ENCODE peak calls at places on chromosomes 16 and 17, in seven cellular contexts. One of them, this sample, is unnamed.

GRCh38 chr16:79902351-79902750 is 301.8 kb upstream of the MAF start:
- DNase-seq in left ventricle myocardium inferior: no peak
- DNase-seq in HAP-1: no peak
- DNase-seq in AG10803: no peak
- DNase-seq in PC-3: no peak
- DNase-seq in stomach: no peak
- DNase-seq in dorsolateral prefrontal cortex: no peak
- DNase-seq in this sample: no peak

GRCh38 chr16:19478505-19478904 is 43.4 kb downstream of the GDE1 start:
- DNase-seq in stomach: no peak
- DNase-seq in dorsolateral prefrontal cortex: no peak
- DNase-seq in AG10803: no peak
- DNase-seq in HAP-1: no peak
- DNase-seq in PC-3: no peak
- DNase-seq in left ventricle myocardium inferior: no peak
- DNase-seq in this sample: no peak

GRCh38 chr16:21302454-21302853 is 24.4 kb upstream of the CRYM start:
- DNase-seq in HAP-1: no peak
- DNase-seq in left ventricle myocardium inferior: no peak
- DNase-seq in stomach: no peak
- DNase-seq in dorsolateral prefrontal cortex: no peak
- DNase-seq in AG10803: peak
- DNase-seq in PC-3: no peak
- DNase-seq in this sample: peak

GRCh38 chr17:58491510-58492045 is 3.4 kb upstream of the HSF5 start:
- DNase-seq in AG10803: no peak
- DNase-seq in PC-3: peak
- DNase-seq in left ventricle myocardium inferior: no peak
- DNase-seq in dorsolateral prefrontal cortex: no peak
- DNase-seq in HAP-1: no peak
- DNase-seq in stomach: no peak
- DNase-seq in this sample: peak

GRCh38 chr17:2594657-2595085 is 1.2 kb downstream of the PAFAH1B1 start:
- DNase-seq in left ventricle myocardium inferior: no peak
- DNase-seq in AG10803: no peak
- DNase-seq in dorsolateral prefrontal cortex: no peak
- DNase-seq in HAP-1: peak
- DNase-seq in PC-3: no peak
- DNase-seq in stomach: no peak
- DNase-seq in this sample: no peak

GRCh38 chr17:65662166-65662565 is 100.7 kb upstream of the AXIN2 start:
- DNase-seq in HAP-1: no peak
- DNase-seq in AG10803: peak
- DNase-seq in PC-3: no peak
- DNase-seq in stomach: no peak
- DNase-seq in dorsolateral prefrontal cortex: no peak
- DNase-seq in left ventricle myocardium inferior: no peak
- DNase-seq in this sample: no peak

GRCh38 chr16:57045694-57046381 is 46.5 kb upstream of the CPNE2 start:
- DNase-seq in stomach: peak
- DNase-seq in left ventricle myocardium inferior: peak
- DNase-seq in PC-3: peak
- DNase-seq in dorsolateral prefrontal cortex: peak
- DNase-seq in AG10803: peak
- DNase-seq in HAP-1: peak
- DNase-seq in this sample: peak

GRCh38 chr16:47197536-47198179 is 53.9 kb upstream of the NETO2 start:
- DNase-seq in dorsolateral prefrontal cortex: no peak
- DNase-seq in left ventricle myocardium inferior: peak
- DNase-seq in HAP-1: no peak
- DNase-seq in stomach: no peak
- DNase-seq in AG10803: peak
- DNase-seq in PC-3: no peak
- DNase-seq in this sample: no peak

GRCh38 chr17:43599835-43600234 is 53.7 kb upstream of the ETV4 start:
- DNase-seq in PC-3: peak
- DNase-seq in HAP-1: no peak
- DNase-seq in left ventricle myocardium inferior: no peak
- DNase-seq in dorsolateral prefrontal cortex: no peak
- DNase-seq in AG10803: peak
- DNase-seq in stomach: no peak
- DNase-seq in this sample: peak

GRCh38 chr17:71632328-71632727 is 488.5 kb upstream of the SOX9 start:
- DNase-seq in left ventricle myocardium inferior: no peak
- DNase-seq in PC-3: peak
- DNase-seq in stomach: no peak
- DNase-seq in AG10803: peak
- DNase-seq in HAP-1: no peak
- DNase-seq in dorsolateral prefrontal cortex: no peak
- DNase-seq in this sample: peak

GRCh38 chr16:12920739-12921138 is 19.3 kb downstream of the SHISA9 start:
- DNase-seq in HAP-1: no peak
- DNase-seq in PC-3: no peak
- DNase-seq in left ventricle myocardium inferior: no peak
- DNase-seq in AG10803: no peak
- DNase-seq in stomach: no peak
- DNase-seq in dorsolateral prefrontal cortex: no peak
- DNase-seq in this sample: no peak

GRCh38 chr17:28271431-28271830 is 47.6 kb upstream of the TMEM97 start:
- DNase-seq in PC-3: no peak
- DNase-seq in AG10803: no peak
- DNase-seq in stomach: no peak
- DNase-seq in dorsolateral prefrontal cortex: no peak
- DNase-seq in left ventricle myocardium inferior: no peak
- DNase-seq in HAP-1: no peak
- DNase-seq in this sample: no peak

GRCh38 chr16:23082161-23082788 is 67.0 kb downstream of the USP31 start:
- DNase-seq in dorsolateral prefrontal cortex: no peak
- DNase-seq in HAP-1: no peak
- DNase-seq in stomach: no peak
- DNase-seq in left ventricle myocardium inferior: no peak
- DNase-seq in PC-3: no peak
- DNase-seq in AG10803: peak
- DNase-seq in this sample: peak

GRCh38 chr16:49986351-49987124 is 38.5 kb upstream of the CNEP1R1 start:
- DNase-seq in dorsolateral prefrontal cortex: no peak
- DNase-seq in PC-3: peak
- DNase-seq in AG10803: peak
- DNase-seq in stomach: peak
- DNase-seq in HAP-1: peak
- DNase-seq in left ventricle myocardium inferior: no peak
- DNase-seq in this sample: no peak

GRCh38 chr17:31319253-31319661 is 2.2 kb downstream of the EVI2A start:
- DNase-seq in left ventricle myocardium inferior: no peak
- DNase-seq in HAP-1: no peak
- DNase-seq in stomach: no peak
- DNase-seq in AG10803: no peak
- DNase-seq in dorsolateral prefrontal cortex: no peak
- DNase-seq in PC-3: no peak
- DNase-seq in this sample: no peak

GRCh38 chr17:3043737-3044365 is 19.6 kb downstream of the OR1D5 start:
- DNase-seq in PC-3: no peak
- DNase-seq in HAP-1: peak
- DNase-seq in stomach: no peak
- DNase-seq in left ventricle myocardium inferior: no peak
- DNase-seq in AG10803: no peak
- DNase-seq in dorsolateral prefrontal cortex: no peak
- DNase-seq in this sample: no peak

GRCh38 chr17:82492647-82493516 is 26.6 kb upstream of the FOXK2 start:
- DNase-seq in dorsolateral prefrontal cortex: no peak
- DNase-seq in HAP-1: no peak
- DNase-seq in AG10803: peak
- DNase-seq in left ventricle myocardium inferior: no peak
- DNase-seq in PC-3: peak
- DNase-seq in stomach: no peak
- DNase-seq in this sample: peak

GRCh38 chr16:12191102-12191501 is 214.6 kb downstream of the SNX29 start:
- DNase-seq in HAP-1: no peak
- DNase-seq in stomach: no peak
- DNase-seq in PC-3: no peak
- DNase-seq in dorsolateral prefrontal cortex: no peak
- DNase-seq in left ventricle myocardium inferior: no peak
- DNase-seq in AG10803: no peak
- DNase-seq in this sample: no peak

GRCh38 chr17:57644311-57644710 is 100.8 kb downstream of the CCDC182 start:
- DNase-seq in left ventricle myocardium inferior: no peak
- DNase-seq in PC-3: no peak
- DNase-seq in stomach: no peak
- DNase-seq in AG10803: no peak
- DNase-seq in HAP-1: no peak
- DNase-seq in dorsolateral prefrontal cortex: no peak
- DNase-seq in this sample: no peak

GRCh38 chr16:29804455-29805231 is 1.7 kb upstream of the MAZ start:
- DNase-seq in left ventricle myocardium inferior: peak
- DNase-seq in HAP-1: peak
- DNase-seq in AG10803: peak
- DNase-seq in stomach: peak
- DNase-seq in PC-3: no peak
- DNase-seq in dorsolateral prefrontal cortex: no peak
- DNase-seq in this sample: no peak

GRCh38 chr16:29806641-29807425 is 504 bp downstream of the MAZ start:
- DNase-seq in AG10803: no peak
- DNase-seq in PC-3: peak
- DNase-seq in HAP-1: peak
- DNase-seq in stomach: peak
- DNase-seq in dorsolateral prefrontal cortex: no peak
- DNase-seq in left ventricle myocardium inferior: peak
- DNase-seq in this sample: no peak

GRCh38 chr16:29807426-29808218 is 1.3 kb downstream of the MAZ start:
- DNase-seq in dorsolateral prefrontal cortex: peak
- DNase-seq in AG10803: peak
- DNase-seq in HAP-1: peak
- DNase-seq in PC-3: peak
- DNase-seq in left ventricle myocardium inferior: peak
- DNase-seq in stomach: peak
- DNase-seq in this sample: peak

GRCh38 chr16:29805232-29806095 is 865 bp upstream of the MAZ start:
- DNase-seq in left ventricle myocardium inferior: peak
- DNase-seq in AG10803: peak
- DNase-seq in HAP-1: peak
- DNase-seq in dorsolateral prefrontal cortex: peak
- DNase-seq in PC-3: peak
- DNase-seq in stomach: peak
- DNase-seq in this sample: peak

GRCh38 chr16:29806096-29806579 is at the start of gene MAZ:
- DNase-seq in PC-3: no peak
- DNase-seq in AG10803: no peak
- DNase-seq in left ventricle myocardium inferior: no peak
- DNase-seq in dorsolateral prefrontal cortex: no peak
- DNase-seq in HAP-1: no peak
- DNase-seq in stomach: no peak
- DNase-seq in this sample: peak
- H3K4me3 ChIP-seq in PC-3: peak
- H3K4me3 ChIP-seq in AG10803: peak
- H3K4me3 ChIP-seq in left ventricle myocardium inferior: peak
- H3K4me3 ChIP-seq in dorsolateral prefrontal cortex: peak
- H3K4me3 ChIP-seq in HAP-1: peak
- H3K4me3 ChIP-seq in stomach: peak
- H3K4me3 ChIP-seq in this sample: peak

GRCh38 chr17:64130559-64131001 is 636 bp upstream of the ERN1 start:
- DNase-seq in stomach: no peak
- DNase-seq in PC-3: peak
- DNase-seq in HAP-1: no peak
- DNase-seq in left ventricle myocardium inferior: no peak
- DNase-seq in dorsolateral prefrontal cortex: no peak
- DNase-seq in AG10803: peak
- DNase-seq in this sample: peak
- H3K4me3 ChIP-seq in stomach: peak
- H3K4me3 ChIP-seq in PC-3: peak
- H3K4me3 ChIP-seq in HAP-1: peak
- H3K4me3 ChIP-seq in left ventricle myocardium inferior: peak
- H3K4me3 ChIP-seq in dorsolateral prefrontal cortex: peak
- H3K4me3 ChIP-seq in AG10803: peak
- H3K4me3 ChIP-seq in this sample: peak

GRCh38 chr17:72825218-72825617 is 267.3 kb downstream of the SLC39A11 start:
- DNase-seq in HAP-1: no peak
- DNase-seq in PC-3: no peak
- DNase-seq in AG10803: no peak
- DNase-seq in left ventricle myocardium inferior: no peak
- DNase-seq in stomach: no peak
- DNase-seq in dorsolateral prefrontal cortex: no peak
- DNase-seq in this sample: no peak
- H3K4me3 ChIP-seq in HAP-1: no peak
- H3K4me3 ChIP-seq in PC-3: no peak
- H3K4me3 ChIP-seq in AG10803: no peak
- H3K4me3 ChIP-seq in left ventricle myocardium inferior: no peak
- H3K4me3 ChIP-seq in stomach: no peak
- H3K4me3 ChIP-seq in dorsolateral prefrontal cortex: no peak
- H3K4me3 ChIP-seq in this sample: no peak

DNA sequence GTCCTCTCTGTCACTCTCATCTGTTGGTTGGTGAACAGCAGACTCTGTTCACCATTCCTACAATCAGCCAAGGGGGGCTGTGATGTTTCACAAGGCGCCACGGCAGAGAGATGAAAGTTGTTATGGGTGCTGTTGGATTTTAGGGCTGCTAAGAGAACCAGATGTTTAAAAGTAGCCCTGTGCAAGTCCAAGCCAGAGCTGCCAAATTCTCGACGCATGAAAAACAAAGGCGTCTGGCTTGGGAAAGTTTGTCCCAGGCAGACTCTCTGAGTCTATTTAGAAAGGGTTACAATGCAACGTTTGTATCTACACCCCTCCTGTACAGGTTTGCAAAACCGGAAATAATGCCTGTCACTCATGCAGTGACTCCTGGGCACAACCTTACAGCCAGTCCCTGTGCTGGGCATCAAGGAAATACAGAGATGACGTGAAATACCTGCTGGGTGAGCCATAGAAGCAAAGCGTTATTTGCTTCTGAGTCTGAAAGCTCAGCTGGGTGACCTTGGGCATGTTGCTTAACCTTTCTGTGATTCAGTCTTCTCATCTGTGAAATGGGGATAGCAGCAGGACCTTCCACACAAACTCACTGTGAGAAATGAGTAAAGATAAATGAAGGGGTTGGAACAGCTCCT is 74.8 kb downstream of the XYLT1 start:
- DNase-seq in PC-3: no peak
- DNase-seq in HAP-1: no peak
- DNase-seq in stomach: peak
- DNase-seq in dorsolateral prefrontal cortex: no peak
- DNase-seq in left ventricle myocardium inferior: no peak
- DNase-seq in AG10803: peak
- DNase-seq in this sample: no peak
- H3K4me3 ChIP-seq in PC-3: no peak
- H3K4me3 ChIP-seq in HAP-1: no peak
- H3K4me3 ChIP-seq in stomach: no peak
- H3K4me3 ChIP-seq in dorsolateral prefrontal cortex: no peak
- H3K4me3 ChIP-seq in left ventricle myocardium inferior: no peak
- H3K4me3 ChIP-seq in AG10803: no peak
- H3K4me3 ChIP-seq in this sample: no peak

GRCh38 chr16:82108101-82108500 is 61.9 kb downstream of the MPHOSPH6 start:
- DNase-seq in AG10803: no peak
- DNase-seq in left ventricle myocardium inferior: no peak
- DNase-seq in PC-3: no peak
- DNase-seq in stomach: no peak
- DNase-seq in dorsolateral prefrontal cortex: no peak
- DNase-seq in HAP-1: peak
- DNase-seq in this sample: no peak
- H3K4me3 ChIP-seq in AG10803: no peak
- H3K4me3 ChIP-seq in left ventricle myocardium inferior: no peak
- H3K4me3 ChIP-seq in PC-3: no peak
- H3K4me3 ChIP-seq in stomach: no peak
- H3K4me3 ChIP-seq in dorsolateral prefrontal cortex: no peak
- H3K4me3 ChIP-seq in HAP-1: no peak
- H3K4me3 ChIP-seq in this sample: no peak